ENCODE peak calls at places on chromosome 1, in eight cellular contexts. One of them, this sample, is unnamed.

GRCh38 chr1:79852004-79852403 is 845.5 kb upstream of the ADGRL4 start:
- ATAC-seq in K562: no peak
- ATAC-seq in upper lobe of left lung: no peak
- ATAC-seq in GM23338: peak
- ATAC-seq in HCT116: peak
- ATAC-seq in Panc1: no peak
- ATAC-seq in GM12878: peak
- ATAC-seq in HepG2: no peak
- ATAC-seq in this sample: no peak

GRCh38 chr1:182391028-182391361 is 595 bp downstream of the GLUL start:
- ATAC-seq in K562: peak
- ATAC-seq in upper lobe of left lung: peak
- ATAC-seq in GM23338: no peak
- ATAC-seq in HCT116: no peak
- ATAC-seq in Panc1: peak
- ATAC-seq in GM12878: peak
- ATAC-seq in HepG2: peak
- ATAC-seq in this sample: peak

GRCh38 chr1:41217441-41217840 is 24.7 kb downstream of the SCMH1 start:
- ATAC-seq in K562: no peak
- ATAC-seq in upper lobe of left lung: no peak
- ATAC-seq in GM23338: no peak
- ATAC-seq in HCT116: no peak
- ATAC-seq in Panc1: no peak
- ATAC-seq in GM12878: no peak
- ATAC-seq in HepG2: no peak
- ATAC-seq in this sample: no peak

GRCh38 chr1:245698860-245699259 is 544.1 kb downstream of the KIF26B start:
- ATAC-seq in K562: no peak
- ATAC-seq in upper lobe of left lung: no peak
- ATAC-seq in GM23338: no peak
- ATAC-seq in HCT116: no peak
- ATAC-seq in Panc1: no peak
- ATAC-seq in GM12878: peak
- ATAC-seq in HepG2: no peak
- ATAC-seq in this sample: no peak

GRCh38 chr1:159881930-159882839 is 17.8 kb downstream of the CFAP45 start:
- ATAC-seq in K562: peak
- ATAC-seq in upper lobe of left lung: no peak
- ATAC-seq in GM23338: no peak
- ATAC-seq in HCT116: peak
- ATAC-seq in Panc1: peak
- ATAC-seq in GM12878: no peak
- ATAC-seq in HepG2: no peak
- ATAC-seq in this sample: no peak

GRCh38 chr1:119554188-119554587 is 47.2 kb downstream of the HSD3B1 start:
- ATAC-seq in K562: peak
- ATAC-seq in upper lobe of left lung: no peak
- ATAC-seq in GM23338: no peak
- ATAC-seq in HCT116: no peak
- ATAC-seq in Panc1: no peak
- ATAC-seq in GM12878: no peak
- ATAC-seq in HepG2: peak
- ATAC-seq in this sample: no peak

GRCh38 chr1:34884961-34885360 is 25.4 kb upstream of the SMIM12 start:
- ATAC-seq in K562: peak
- ATAC-seq in upper lobe of left lung: no peak
- ATAC-seq in GM23338: peak
- ATAC-seq in HCT116: peak
- ATAC-seq in Panc1: peak
- ATAC-seq in GM12878: peak
- ATAC-seq in HepG2: peak
- ATAC-seq in this sample: no peak

GRCh38 chr1:209051598-209051997 is 531.9 kb upstream of the CAMK1G start:
- ATAC-seq in K562: no peak
- ATAC-seq in upper lobe of left lung: peak
- ATAC-seq in GM23338: no peak
- ATAC-seq in HCT116: no peak
- ATAC-seq in Panc1: no peak
- ATAC-seq in GM12878: no peak
- ATAC-seq in HepG2: no peak
- ATAC-seq in this sample: no peak

GRCh38 chr1:239308701-239309333 is 77.6 kb upstream of the CHRM3 start:
- ATAC-seq in K562: peak
- ATAC-seq in upper lobe of left lung: no peak
- ATAC-seq in GM23338: peak
- ATAC-seq in HCT116: no peak
- ATAC-seq in Panc1: no peak
- ATAC-seq in GM12878: peak
- ATAC-seq in HepG2: no peak
- ATAC-seq in this sample: no peak

GRCh38 chr1:25430073-25430665 is 528 bp upstream of the MACO1 start:
- ATAC-seq in K562: peak
- ATAC-seq in upper lobe of left lung: peak
- ATAC-seq in GM23338: peak
- ATAC-seq in HCT116: peak
- ATAC-seq in Panc1: peak
- ATAC-seq in GM12878: peak
- ATAC-seq in HepG2: peak
- ATAC-seq in this sample: peak

GRCh38 chr1:42014823-42015222 is 96.1 kb upstream of the HIVEP3 start:
- ATAC-seq in K562: no peak
- ATAC-seq in upper lobe of left lung: no peak
- ATAC-seq in GM23338: peak
- ATAC-seq in HCT116: no peak
- ATAC-seq in Panc1: no peak
- ATAC-seq in GM12878: peak
- ATAC-seq in HepG2: no peak
- ATAC-seq in this sample: no peak

GRCh38 chr1:170586942-170587593 is 55.1 kb downstream of the GORAB start:
- ATAC-seq in K562: no peak
- ATAC-seq in upper lobe of left lung: no peak
- ATAC-seq in GM23338: no peak
- ATAC-seq in HCT116: no peak
- ATAC-seq in Panc1: no peak
- ATAC-seq in GM12878: peak
- ATAC-seq in HepG2: no peak
- ATAC-seq in this sample: peak

GRCh38 chr1:80367058-80367457 is 1360.5 kb upstream of the ADGRL4 start:
- ATAC-seq in K562: no peak
- ATAC-seq in upper lobe of left lung: no peak
- ATAC-seq in GM23338: peak
- ATAC-seq in HCT116: no peak
- ATAC-seq in Panc1: no peak
- ATAC-seq in GM12878: no peak
- ATAC-seq in HepG2: no peak
- ATAC-seq in this sample: no peak

DNA sequence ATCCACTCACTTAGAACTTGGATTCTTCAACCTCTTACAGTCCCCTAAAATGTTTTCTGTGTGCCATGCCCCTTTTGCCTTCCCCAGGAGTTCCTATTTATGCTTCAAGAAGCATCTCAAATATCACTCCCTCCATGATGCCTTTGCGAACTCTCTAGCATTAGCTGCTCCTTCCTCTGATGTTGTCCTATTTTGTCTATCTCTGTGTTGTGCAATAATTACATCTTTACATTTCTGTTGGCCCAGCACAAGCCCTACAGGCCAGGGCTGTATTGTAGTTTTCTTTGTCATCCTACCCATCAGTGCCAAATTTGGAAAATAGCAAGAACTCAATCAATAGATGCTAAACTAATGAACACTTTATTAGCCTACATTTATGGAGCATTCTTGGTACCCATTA is 125.8 kb downstream of the ST6GALNAC5 start:
- ATAC-seq in K562: no peak
- ATAC-seq in upper lobe of left lung: no peak
- ATAC-seq in GM23338: no peak
- ATAC-seq in HCT116: no peak
- ATAC-seq in Panc1: no peak
- ATAC-seq in GM12878: no peak
- ATAC-seq in HepG2: no peak
- ATAC-seq in this sample: no peak
- TF ChIP-seq POLR2AphosphoS5 in K562: no peak
- TF ChIP-seq POLR2AphosphoS5 in upper lobe of left lung: no peak
- TF ChIP-seq POLR2AphosphoS5 in GM23338: no peak
- TF ChIP-seq POLR2AphosphoS5 in HCT116: no peak
- TF ChIP-seq POLR2AphosphoS5 in Panc1: no peak
- TF ChIP-seq POLR2AphosphoS5 in GM12878: no peak
- TF ChIP-seq POLR2AphosphoS5 in HepG2: no peak
- TF ChIP-seq POLR2AphosphoS5 in this sample: no peak

DNA sequence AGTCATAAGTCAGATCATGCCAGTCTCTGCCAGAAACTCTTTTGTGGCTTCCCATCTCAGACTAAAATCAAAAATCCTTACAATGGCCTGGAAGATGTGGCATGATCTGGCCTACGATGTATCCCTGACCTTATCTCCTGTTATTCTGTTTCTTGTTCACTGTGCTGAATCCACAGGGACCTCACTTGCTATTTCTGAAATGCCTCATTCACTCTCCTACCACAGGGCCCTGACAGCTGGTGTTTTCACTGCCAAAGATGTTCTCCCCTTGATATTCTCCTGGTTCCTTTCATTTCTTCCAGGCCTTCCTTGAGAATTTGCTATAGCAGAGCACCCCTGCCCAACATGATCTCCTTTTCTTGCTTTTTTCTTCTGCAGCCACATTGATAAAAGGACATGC is 1.7 kb downstream of the DNALI1 start:
- ATAC-seq in K562: no peak
- ATAC-seq in upper lobe of left lung: no peak
- ATAC-seq in GM23338: no peak
- ATAC-seq in HCT116: no peak
- ATAC-seq in Panc1: no peak
- ATAC-seq in GM12878: no peak
- ATAC-seq in HepG2: no peak
- ATAC-seq in this sample: no peak
- H3K4me3 ChIP-seq in K562: no peak
- H3K4me3 ChIP-seq in upper lobe of left lung: no peak
- H3K4me3 ChIP-seq in GM23338: no peak
- H3K4me3 ChIP-seq in HCT116: no peak
- H3K4me3 ChIP-seq in Panc1: no peak
- H3K4me3 ChIP-seq in GM12878: no peak
- H3K4me3 ChIP-seq in HepG2: no peak
- H3K4me3 ChIP-seq in this sample: no peak

GRCh38 chr1:205583461-205584130 is 48.2 kb downstream of the ELK4 start:
- ATAC-seq in K562: peak
- ATAC-seq in upper lobe of left lung: no peak
- ATAC-seq in GM23338: no peak
- ATAC-seq in HCT116: no peak
- ATAC-seq in Panc1: no peak
- ATAC-seq in GM12878: no peak
- ATAC-seq in HepG2: peak
- ATAC-seq in this sample: no peak

GRCh38 chr1:205587576-205587975 is 44.2 kb downstream of the ELK4 start:
- ATAC-seq in K562: no peak
- ATAC-seq in upper lobe of left lung: no peak
- ATAC-seq in GM23338: no peak
- ATAC-seq in HCT116: no peak
- ATAC-seq in Panc1: no peak
- ATAC-seq in GM12878: no peak
- ATAC-seq in HepG2: no peak
- ATAC-seq in this sample: no peak

GRCh38 chr1:205584732-205585131 is 47.1 kb downstream of the ELK4 start:
- ATAC-seq in K562: peak
- ATAC-seq in upper lobe of left lung: no peak
- ATAC-seq in GM23338: peak
- ATAC-seq in HCT116: no peak
- ATAC-seq in Panc1: no peak
- ATAC-seq in GM12878: no peak
- ATAC-seq in HepG2: no peak
- ATAC-seq in this sample: no peak

GRCh38 chr1:205585169-205585834 is 46.5 kb downstream of the ELK4 start:
- ATAC-seq in K562: no peak
- ATAC-seq in upper lobe of left lung: no peak
- ATAC-seq in GM23338: no peak
- ATAC-seq in HCT116: no peak
- ATAC-seq in Panc1: no peak
- ATAC-seq in GM12878: no peak
- ATAC-seq in HepG2: no peak
- ATAC-seq in this sample: no peak

DNA sequence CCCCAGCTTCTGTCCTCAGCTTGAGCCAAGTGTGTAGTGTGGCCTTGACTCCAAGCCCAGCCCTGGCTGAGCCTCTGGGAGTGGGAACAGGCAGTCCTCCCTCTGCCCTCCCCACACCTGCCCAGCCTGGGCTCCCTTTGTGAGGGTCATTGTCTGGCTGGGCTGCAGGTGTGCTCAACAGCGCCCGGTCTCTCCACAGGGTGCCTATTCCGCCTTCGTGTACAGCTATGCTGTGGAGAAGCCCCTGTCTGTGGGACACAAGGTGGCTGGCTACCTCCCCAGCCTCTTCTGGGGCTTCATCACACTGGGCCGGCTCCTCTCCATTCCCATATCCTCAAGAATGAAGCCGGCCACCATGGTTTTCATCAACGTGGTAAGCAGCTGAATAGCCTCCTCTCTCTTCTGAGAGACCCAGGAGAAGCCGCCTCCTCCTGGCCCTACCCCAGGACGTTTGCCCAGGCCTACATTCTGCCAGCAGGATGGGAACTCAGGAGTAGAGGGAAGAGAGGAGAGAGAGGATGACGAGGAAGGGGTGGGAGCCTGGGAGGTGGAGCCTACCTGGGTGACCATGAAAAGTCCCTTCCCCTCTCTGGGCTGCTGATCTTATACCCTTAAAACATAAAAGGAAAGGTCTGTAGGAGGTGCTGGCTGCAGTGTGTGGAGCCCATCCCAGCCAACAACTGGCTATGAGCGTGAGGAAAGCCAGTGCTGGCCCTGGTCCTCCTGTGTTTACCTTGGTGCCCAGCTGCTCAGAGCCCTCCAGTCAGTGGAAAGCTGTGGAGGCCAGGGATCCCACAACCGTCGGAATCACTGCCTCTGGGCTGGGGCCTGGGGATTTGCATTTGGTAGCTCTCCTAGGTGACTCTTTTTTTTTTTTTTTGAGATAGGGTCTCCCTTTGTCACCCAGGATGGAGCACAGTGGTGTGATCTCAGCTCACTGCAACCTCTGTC is 45.7 kb downstream of the ELK4 start:
- ATAC-seq in K562: no peak
- ATAC-seq in upper lobe of left lung: no peak
- ATAC-seq in GM23338: no peak
- ATAC-seq in HCT116: no peak
- ATAC-seq in Panc1: no peak
- ATAC-seq in GM12878: no peak
- ATAC-seq in HepG2: no peak
- ATAC-seq in this sample: no peak
- TF ChIP-seq POLR2AphosphoS5 in K562: no peak
- TF ChIP-seq POLR2AphosphoS5 in upper lobe of left lung: no peak
- TF ChIP-seq POLR2AphosphoS5 in GM23338: no peak
- TF ChIP-seq POLR2AphosphoS5 in HCT116: no peak
- TF ChIP-seq POLR2AphosphoS5 in Panc1: no peak
- TF ChIP-seq POLR2AphosphoS5 in GM12878: no peak
- TF ChIP-seq POLR2AphosphoS5 in HepG2: no peak
- TF ChIP-seq POLR2AphosphoS5 in this sample: no peak

GRCh38 chr1:205600085-205600484 is 31.7 kb downstream of the ELK4 start:
- ATAC-seq in K562: peak
- ATAC-seq in upper lobe of left lung: no peak
- ATAC-seq in GM23338: peak
- ATAC-seq in HCT116: no peak
- ATAC-seq in Panc1: no peak
- ATAC-seq in GM12878: peak
- ATAC-seq in HepG2: no peak
- ATAC-seq in this sample: no peak
- H3K4me3 ChIP-seq in K562: no peak
- H3K4me3 ChIP-seq in upper lobe of left lung: no peak
- H3K4me3 ChIP-seq in GM23338: no peak
- H3K4me3 ChIP-seq in HCT116: no peak
- H3K4me3 ChIP-seq in Panc1: no peak
- H3K4me3 ChIP-seq in GM12878: peak
- H3K4me3 ChIP-seq in HepG2: no peak
- H3K4me3 ChIP-seq in this sample: no peak